ENCODE peak calls at places on chromosomes 1 and 21, in five cellular contexts. T, P, M, Y and O are unnamed samples.

GRCh38 chr21:21003701-21004100 is 5.5 kb downstream of the NCAM2 start:
- DNase-seq in T (no peak), Y (peak; percentile 37), P (no peak), M (no peak), O (no peak)

GRCh38 chr1:201828451-201828819 is 522 bp upstream of the IPO9 start:
- DNase-seq in T (peak; percentile 41), M (no peak), Y (peak; percentile 35), P (no peak), O (no peak)

GRCh38 chr1:48175116-48175515 is 47.4 kb upstream of the SLC5A9 start:
- DNase-seq in P (no peak), M (no peak), Y (no peak), T (no peak), O (no peak)

GRCh38 chr1:210944255-210944654 is 189.7 kb downstream of the KCNH1 start:
- DNase-seq in T (no peak), Y (no peak), P (no peak), M (no peak), O (no peak)

GRCh38 chr1:116091083-116091482 is 20.1 kb upstream of the MAB21L3 start:
- DNase-seq in T (no peak), M (no peak), P (no peak), Y (no peak), O (no peak)

GRCh38 chr21:27817902-27818623 is 851.2 kb upstream of the ADAMTS5 start:
- DNase-seq in M (no peak), T (no peak), P (no peak), Y (no peak), O (no peak)

GRCh38 chr1:89804646-89805237 is 16.1 kb upstream of the LRRC8D start:
- DNase-seq in P (peak; percentile 69), T (peak; percentile 73), M (peak; percentile 95), Y (peak; percentile 87), O (peak; percentile 96)

GRCh38 chr1:68600049-68600661 is 103.3 kb upstream of the DEPDC1 start:
- DNase-seq in Y (peak; percentile 6), M (no peak), T (peak; percentile 0), P (no peak), O (no peak)

GRCh38 chr1:95246511-95246910 is 12.5 kb downstream of the RWDD3 start:
- DNase-seq in T (no peak), Y (no peak), P (no peak), M (no peak), O (no peak)

GRCh38 chr1:151822404-151822803 is 9.2 kb downstream of the RORC start:
- DNase-seq in M (no peak), P (no peak), Y (no peak), T (no peak), O (no peak)

GRCh38 chr1:119139393-119139792 is 1.1 kb downstream of the WARS2 start:
- DNase-seq in M (no peak), T (no peak), Y (no peak), P (no peak), O (no peak)

GRCh38 chr1:112219267-112219666 is 176.7 kb upstream of the CTTNBP2NL start:
- DNase-seq in Y (no peak), P (no peak), M (no peak), T (no peak), O (no peak)

GRCh38 chr1:54800041-54800898 is 853 bp downstream of the TTC22 start:
- DNase-seq in P (no peak), T (no peak), M (peak; percentile 82), Y (no peak), O (no peak)

GRCh38 chr1:215865060-215865459 is 298.0 kb downstream of the KCTD3 start:
- DNase-seq in Y (no peak), P (no peak), T (no peak), M (no peak), O (no peak)

GRCh38 chr1:164774819-164775654 is 216.1 kb downstream of the PBX1 start:
- DNase-seq in Y (no peak), T (no peak), P (no peak), M (no peak), O (no peak)

GRCh38 chr1:82398357-82398756 is 597.6 kb downstream of the ADGRL2 start:
- DNase-seq in Y (no peak), M (no peak), T (no peak), P (no peak), O (no peak)

GRCh38 chr1:48221122-48221521 is 1.4 kb upstream of the SLC5A9 start:
- DNase-seq in Y (no peak), T (no peak), P (no peak), M (no peak), O (no peak)

GRCh38 chr1:30727796-30728195 is 4.4 kb upstream of the MATN1 start:
- DNase-seq in Y (peak; percentile 66), P (no peak), T (peak; percentile 28), M (no peak), O (no peak)

GRCh38 chr21:32241434-32241785 is 37.4 kb downstream of the MIS18A start:
- DNase-seq in T (no peak), P (no peak), M (no peak), Y (no peak), O (no peak)

GRCh38 chr1:16391408-16391807 is 24.4 kb downstream of the SZRD1 start:
- DNase-seq in Y (no peak), T (no peak), P (no peak), M (no peak), O (no peak)

GRCh38 chr1:197145451-197146029 is 929 bp downstream of the ASPM start:
- DNase-seq in T (no peak), Y (no peak), M (no peak), P (no peak), O (no peak)

GRCh38 chr1:59107916-59108315 is 189.0 kb upstream of the FGGY start:
- DNase-seq in M (no peak), P (no peak), T (no peak), Y (no peak), O (no peak)

GRCh38 chr21:34845521-34846213 is 176.9 kb downstream of the CLIC6 start:
- DNase-seq in Y (peak; percentile 90), M (peak; percentile 62), T (peak; percentile 54), P (no peak), O (no peak)

GRCh38 chr1:42081475-42081874 is 71.7 kb upstream of the GUCA2B start:
- DNase-seq in T (no peak), Y (no peak), P (no peak), M (no peak), O (no peak)

GRCh38 chr1:26019641-26020315 is 1.8 kb upstream of the EXTL1 start:
- DNase-seq in Y (peak; percentile 56), P (no peak), T (peak; percentile 68), M (no peak), O (no peak)

GRCh38 chr1:147287133-147287865 is 44.8 kb downstream of the CHD1L start:
- DNase-seq in P (no peak), Y (peak; percentile 51), M (no peak), T (no peak), O (no peak)

GRCh38 chr1:225735252-225736149 is 42.1 kb upstream of the SRP9 start:
- DNase-seq in Y (peak; percentile 98), T (peak; percentile 95), P (no peak), M (peak; percentile 92), O (no peak)

GRCh38 chr21:38798481-38798882 is 7.2 kb upstream of the ETS2 start:
- DNase-seq in P (no peak), Y (no peak), T (no peak), M (peak; percentile 87), O (no peak)

GRCh38 chr1:67540025-67540732 is 110.0 kb upstream of the SERBP1 start:
- DNase-seq in P (no peak), Y (no peak), M (no peak), T (no peak), O (no peak)

GRCh38 chr1:22018583-22019559 is 17.4 kb downstream of the CELA3A start:
- DNase-seq in M (no peak), Y (peak; percentile 88), P (no peak), T (peak; percentile 91), O (no peak)
- TF ChIP-seq CTCF in M (no peak), Y (peak; percentile 43), P (no peak), T (peak; percentile 47), O (peak; percentile 40)

GRCh38 chr1:222704260-222704659 is 8.0 kb downstream of the AIDA start:
- DNase-seq in Y (no peak), M (no peak), T (no peak), P (no peak), O (no peak)

GRCh38 chr1:222709700-222710153 is 2.6 kb downstream of the AIDA start:
- DNase-seq in Y (peak; percentile 5), M (no peak), P (no peak), T (no peak), O (no peak)

GRCh38 chr1:222711319-222712252 is 705 bp downstream of the AIDA start:
- DNase-seq in M (peak; percentile 91), T (peak; percentile 63), P (peak; percentile 28), Y (peak; percentile 57), O (peak; percentile 29)

GRCh38 chr1:222702210-222702609 is 10.1 kb downstream of the AIDA start:
- DNase-seq in Y (no peak), T (no peak), P (no peak), M (no peak), O (no peak)

DNA sequence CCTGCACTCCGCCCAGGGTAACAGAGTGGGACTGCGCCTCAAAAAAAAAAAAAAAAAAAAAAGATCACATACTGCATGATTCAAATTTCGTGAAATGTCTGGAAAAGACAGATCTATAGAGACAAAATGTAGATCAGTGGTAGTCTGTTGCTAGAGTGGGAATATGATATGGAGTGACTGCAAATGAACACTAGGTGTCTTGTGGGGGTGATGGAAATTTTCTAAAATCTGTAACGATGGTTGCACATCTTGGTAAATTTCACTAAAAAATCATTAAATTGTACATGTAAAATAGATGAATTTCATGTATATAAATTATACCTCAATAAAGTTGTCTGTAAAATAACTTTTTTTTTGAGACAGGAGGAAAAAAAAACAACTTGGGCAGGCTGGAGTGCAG is 5.5 kb downstream of the AIDA start:
- DNase-seq in P (no peak), Y (no peak), M (no peak), T (no peak), O (no peak)
- TF ChIP-seq CTCF in P (no peak), Y (no peak), M (no peak), T (no peak), O (peak; percentile 44)

GRCh38 chr1:6180215-6180577 is at the start of gene CHD5:
- DNase-seq in T (no peak), Y (no peak), P (no peak), M (no peak), O (no peak)
- TF ChIP-seq CTCF in T (no peak), Y (peak; percentile 16), P (no peak), M (no peak), O (peak; percentile 36)

DNA sequence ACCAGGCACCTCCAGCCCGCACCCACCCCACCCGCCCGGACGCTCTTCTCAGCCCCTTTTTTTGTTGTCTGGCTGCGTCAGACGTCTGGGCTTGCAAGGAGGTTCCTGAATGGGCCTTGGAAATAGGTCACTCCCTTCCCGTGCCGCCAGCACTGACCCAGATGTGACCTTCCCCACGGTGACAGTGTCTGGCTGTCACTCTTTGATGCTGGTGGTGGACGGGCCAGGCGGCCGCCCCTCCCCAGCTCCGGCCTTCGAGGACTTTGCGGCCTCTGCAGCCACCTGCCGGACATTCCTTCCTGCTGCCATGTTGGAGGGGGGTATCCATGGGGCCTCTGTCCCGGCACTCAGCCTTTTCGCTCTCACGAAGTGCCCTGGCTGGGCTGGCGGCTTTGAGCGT is 30.2 kb downstream of the SPSB1 start:
- DNase-seq in P (no peak), T (no peak), Y (no peak), M (no peak), O (peak; percentile 26)
- TF ChIP-seq CTCF in P (peak; percentile 17), T (no peak), Y (no peak), M (no peak), O (no peak)